ENCODE peak calls at places on chromosomes 5 and 9, in nine cellular contexts. D is uterus; U is activated CD8-positive, alpha-beta memory T cell treated with anti-CD3 and anti-CD28 coated beads for 4 hours; O is glomerular endothelial cell; Y is stomach; C is stimulated activated CD8-positive, alpha-beta memory T cell treated with anti-CD3 and anti-CD28 coated beads, Interleukin-7, amount 100 ng/mL, for 24 hours; J is posterior cingulate gyrus; Z is NCI-H1694; Q is ELR. T is an unnamed sample.
A peak's percentile ranks its signal among the peaks of the same experiment; 100 is the strongest.

GRCh38 chr9:8539681-8540197 is 740.2 kb upstream of the DMAC1 start:
- DNase-seq in D (no peak), U (no peak), O (no peak), Y (no peak), C (no peak), J (no peak), Z (no peak), Q (no peak), T (no peak)

GRCh38 chr5:115430374-115430773 is 114.2 kb downstream of the FEM1C start:
- DNase-seq in D (no peak), U (no peak), O (no peak), Y (no peak), C (no peak), J (no peak), Z (no peak), Q (no peak), T (no peak)

GRCh38 chr9:130579738-130580463 is 524 bp downstream of the FUBP3 start:
- DNase-seq in D (no peak), U (no peak), O (no peak), Y (no peak), C (no peak), J (no peak), Z (no peak), Q (peak; percentile 31), T (no peak)

GRCh38 chr5:180874804-180875582 is 13.9 kb upstream of the ZFP62 start:
- DNase-seq in D (no peak), U (no peak), O (no peak), Y (no peak), C (no peak), J (no peak), Z (no peak), Q (no peak), T (no peak)

GRCh38 chr5:134132372-134133212 is 18.1 kb downstream of the TCF7 start:
- DNase-seq in D (no peak), U (peak; percentile 66), O (no peak), Y (no peak), C (no peak), J (no peak), Z (no peak), Q (no peak), T (no peak)

GRCh38 chr9:2923810-2924768 is 80.2 kb upstream of the PUM3 start:
- DNase-seq in D (no peak), U (no peak), O (no peak), Y (no peak), C (no peak), J (no peak), Z (no peak), Q (no peak), T (no peak)

GRCh38 chr9:86720893-86721698 is 226.2 kb downstream of the GAS1 start:
- DNase-seq in D (no peak), U (no peak), O (no peak), Y (no peak), C (no peak), J (no peak), Z (no peak), Q (no peak), T (no peak)

GRCh38 chr9:130039504-130040147 is 3.4 kb downstream of the FNBP1 start:
- DNase-seq in D (no peak), U (no peak), O (no peak), Y (no peak), C (no peak), J (no peak), Z (no peak), Q (peak; percentile 45), T (no peak)

GRCh38 chr5:68200288-68200687 is 15.3 kb upstream of the PIK3R1 start:
- DNase-seq in D (no peak), U (no peak), O (no peak), Y (no peak), C (no peak), J (no peak), Z (no peak), Q (no peak), T (no peak)

GRCh38 chr9:137021979-137022619 is 5.9 kb downstream of the ABCA2 start:
- DNase-seq in D (no peak), U (peak; percentile 57), O (no peak), Y (peak; percentile 84), C (peak; percentile 60), J (peak; percentile 82), Z (no peak), Q (peak; percentile 92), T (no peak)

GRCh38 chr9:4583001-4583400 is 79.1 kb upstream of the PLPP6 start:
- DNase-seq in D (no peak), U (no peak), O (no peak), Y (no peak), C (no peak), J (no peak), Z (no peak), Q (no peak), T (no peak)

GRCh38 chr9:110891760-110892159 is 146.5 kb downstream of the LPAR1 start:
- DNase-seq in D (no peak), U (no peak), O (no peak), Y (no peak), C (no peak), J (no peak), Z (no peak), Q (peak; percentile 43), T (no peak)

GRCh38 chr9:71886015-71886414 is 25.0 kb downstream of the ABHD17B start:
- DNase-seq in D (no peak), U (no peak), O (no peak), Y (no peak), C (no peak), J (no peak), Z (no peak), Q (no peak), T (no peak)

GRCh38 chr5:126369995-126370731 is 53.0 kb upstream of the GRAMD2B start:
- DNase-seq in D (no peak), U (no peak), O (no peak), Y (no peak), C (no peak), J (no peak), Z (no peak), Q (peak; percentile 42), T (no peak)

GRCh38 chr9:81557957-81558791 is 131.2 kb downstream of the TLE1 start:
- DNase-seq in D (peak; percentile 20), U (no peak), O (no peak), Y (peak; percentile 33), C (no peak), J (no peak), Z (no peak), Q (peak; percentile 48), T (no peak)

GRCh38 chr5:135740475-135740874 is 94.0 kb upstream of the SLC25A48 start:
- DNase-seq in D (no peak), U (no peak), O (no peak), Y (no peak), C (no peak), J (no peak), Z (no peak), Q (no peak), T (no peak)

GRCh38 chr5:72633649-72634048 is 126.4 kb upstream of the ZNF366 start:
- DNase-seq in D (peak; percentile 47), U (no peak), O (no peak), Y (no peak), C (no peak), J (no peak), Z (no peak), Q (peak; percentile 7), T (no peak)

GRCh38 chr5:7493622-7494021 is 97.7 kb downstream of the ADCY2 start:
- DNase-seq in D (no peak), U (no peak), O (no peak), Y (no peak), C (no peak), J (no peak), Z (no peak), Q (no peak), T (no peak)

GRCh38 chr5:179439181-179439990 is 94.1 kb upstream of the ADAMTS2 start:
- DNase-seq in D (no peak), U (no peak), O (no peak), Y (no peak), C (no peak), J (no peak), Z (peak; percentile 6), Q (no peak), T (peak; percentile 80)

GRCh38 chr5:139251281-139251687 is 42.3 kb upstream of the MATR3 start:
- DNase-seq in D (no peak), U (no peak), O (no peak), Y (no peak), C (no peak), J (no peak), Z (no peak), Q (peak; percentile 9), T (no peak)

GRCh38 chr5:181263633-181264032 is 2.7 kb upstream of the TRIM52 start:
- DNase-seq in D (no peak), U (no peak), O (no peak), Y (peak; percentile 51), C (no peak), J (no peak), Z (no peak), Q (no peak), T (no peak)

GRCh38 chr9:132036521-132036920 is 43.1 kb downstream of the MED27 start:
- DNase-seq in D (no peak), U (no peak), O (no peak), Y (no peak), C (no peak), J (no peak), Z (no peak), Q (no peak), T (no peak)

GRCh38 chr9:124853605-124854143 is 414 bp downstream of the WDR38 start:
- DNase-seq in D (no peak), U (no peak), O (no peak), Y (no peak), C (no peak), J (no peak), Z (no peak), Q (no peak), T (no peak)

GRCh38 chr9:16012621-16013020 is 459.8 kb downstream of the CCDC171 start:
- DNase-seq in D (no peak), U (no peak), O (no peak), Y (no peak), C (no peak), J (no peak), Z (no peak), Q (peak; percentile 90), T (no peak)

GRCh38 chr5:126492939-126493338 is 69.7 kb downstream of the GRAMD2B start:
- DNase-seq in D (peak; percentile 65), U (no peak), O (no peak), Y (no peak), C (no peak), J (no peak), Z (no peak), Q (peak; percentile 45), T (no peak)

GRCh38 chr5:106637275-106637674 is 1033.5 kb downstream of the EFNA5 start:
- DNase-seq in D (no peak), U (no peak), O (no peak), Y (no peak), C (no peak), J (no peak), Z (no peak), Q (no peak), T (no peak)

GRCh38 chr5:127307868-127308267 is 17.3 kb downstream of the MEGF10 start:
- DNase-seq in D (no peak), U (no peak), O (no peak), Y (no peak), C (no peak), J (no peak), Z (no peak), Q (no peak), T (no peak)

GRCh38 chr5:142145106-142145900 is 36.7 kb downstream of the NDFIP1 start:
- DNase-seq in D (peak; percentile 42), U (peak; percentile 49), O (peak; percentile 51), Y (peak; percentile 66), C (peak; percentile 21), J (peak; percentile 52), Z (peak; percentile 29), Q (peak; percentile 79), T (no peak)

GRCh38 chr9:38761999-38762398 is 42.1 kb upstream of the FAM240B start:
- DNase-seq in D (no peak), U (no peak), O (no peak), Y (no peak), C (no peak), J (no peak), Z (no peak), Q (no peak), T (no peak)

GRCh38 chr5:137141779-137142178 is 357.3 kb downstream of the SPOCK1 start:
- DNase-seq in D (no peak), U (no peak), O (no peak), Y (no peak), C (no peak), J (no peak), Z (no peak), Q (peak; percentile 21), T (no peak)

GRCh38 chr9:33106827-33107621 is 30.6 kb upstream of the SMU1 start:
- DNase-seq in D (peak; percentile 41), U (no peak), O (no peak), Y (peak; percentile 45), C (no peak), J (no peak), Z (no peak), Q (peak; percentile 69), T (no peak)